ENCODE peak calls at places on chromosome 1, in four cellular contexts. Y, A, H and C are unnamed samples.

GRCh38 chr1:226660410-226661182 is 78.5 kb downstream of the ITPKB start:
- DNase-seq in Y (peak), A (no peak), H (no peak), C (no peak)

GRCh38 chr1:156958247-156958714 is 37.8 kb downstream of the LRRC71 start:
- DNase-seq in A (no peak), Y (no peak), H (no peak), C (no peak)

GRCh38 chr1:118113261-118113660 is 71.8 kb downstream of the SPAG17 start:
- DNase-seq in H (no peak), A (no peak), Y (no peak), C (no peak)

GRCh38 chr1:226984521-226985238 is 44.6 kb downstream of the COQ8A start:
- DNase-seq in A (no peak), H (no peak), Y (no peak), C (no peak)

GRCh38 chr1:85560305-85560704 is 20.3 kb upstream of the CCN1 start:
- DNase-seq in H (no peak), A (no peak), Y (no peak), C (no peak)

GRCh38 chr1:214209260-214209808 is 71.6 kb upstream of the SMYD2 start:
- DNase-seq in H (no peak), Y (no peak), A (no peak), C (no peak)

GRCh38 chr1:39195166-39196111 is 9.1 kb upstream of the MACF1 start:
- DNase-seq in Y (no peak), A (peak), H (no peak), C (no peak)

GRCh38 chr1:64136749-64137568 is 66.5 kb upstream of the UBE2U start:
- DNase-seq in A (peak), H (peak), Y (peak), C (peak)

GRCh38 chr1:109719337-109719837 is 7.3 kb downstream of the GSTM5 start:
- DNase-seq in Y (no peak), H (no peak), A (peak), C (no peak)